ENCODE peak calls at places on chromosomes 2 and 18, in seven cellular contexts. K, J, C, F, W, B and G are unnamed samples. For H3K4me1, the result is how much of the 10 kb centered on the place peaks cover.

GRCh38 chr2:105403785-105404698 is 5.2 kb upstream of the FHL2 start:
- DNase-seq in K (peak), B (no peak), F (peak), W (no peak), C (peak), J (no peak), G (peak)

GRCh38 chr2:105857076-105857740 is 112.5 kb downstream of the NCK2 start:
- DNase-seq in W (no peak), B (no peak), F (no peak), C (no peak), J (no peak), K (no peak), G (no peak)

GRCh38 chr18:24538421-24539264 is 78.2 kb downstream of the HRH4 start:
- DNase-seq in K (no peak), B (no peak), C (no peak), J (no peak), F (no peak), W (no peak), G (no peak)

GRCh38 chr2:224221455-224221913 is 180.4 kb downstream of the FAM124B start:
- DNase-seq in F (no peak), C (no peak), W (no peak), J (no peak), B (no peak), K (no peak), G (peak)

GRCh38 chr2:182506606-182507005 is 79.8 kb upstream of the PDE1A start:
- DNase-seq in B (no peak), K (no peak), J (no peak), W (no peak), C (no peak), F (no peak), G (no peak)

GRCh38 chr2:31707992-31708391 is 127.3 kb upstream of the SRD5A2 start:
- DNase-seq in B (no peak), W (no peak), F (no peak), C (no peak), J (no peak), K (no peak), G (no peak)

GRCh38 chr2:223865907-223866508 is 28.6 kb upstream of the AP1S3 start:
- DNase-seq in W (no peak), K (no peak), B (no peak), C (no peak), J (no peak), F (no peak), G (no peak)

GRCh38 chr2:120939595-120940318 is 204.1 kb downstream of the GLI2 start:
- DNase-seq in K (no peak), J (no peak), C (no peak), W (no peak), F (no peak), B (no peak), G (no peak)

GRCh38 chr18:57627488-57627887 is 5.9 kb upstream of the NARS1 start:
- DNase-seq in C (no peak), K (no peak), W (no peak), J (no peak), F (no peak), B (no peak), G (no peak)

GRCh38 chr2:84846041-84846663 is 34.7 kb downstream of the TRABD2A start:
- DNase-seq in W (no peak), K (no peak), B (no peak), F (no peak), C (no peak), J (no peak), G (no peak)

GRCh38 chr2:217942731-217943335 is 60.0 kb downstream of the TNS1 start:
- DNase-seq in W (no peak), K (no peak), B (no peak), F (no peak), J (no peak), C (no peak), G (no peak)

GRCh38 chr2:24886640-24887324 is 33.3 kb downstream of the ADCY3 start:
- DNase-seq in F (no peak), C (no peak), B (no peak), J (no peak), K (no peak), W (no peak), G (no peak)

GRCh38 chr2:16664052-16664731 is 1.4 kb downstream of the CYRIA start:
- DNase-seq in K (peak), J (no peak), C (peak), B (no peak), W (no peak), F (peak), G (peak)

GRCh38 chr2:133082034-133082433 is 412.0 kb upstream of the LYPD1 start:
- DNase-seq in W (no peak), F (no peak), J (no peak), K (no peak), C (no peak), B (no peak), G (no peak)

GRCh38 chr2:217731805-217732204 is 271.0 kb downstream of the TNS1 start:
- DNase-seq in B (no peak), W (no peak), J (no peak), K (no peak), F (no peak), C (no peak), G (no peak)

GRCh38 chr2:26016012-26016742 is 17.7 kb upstream of the RAB10 start:
- DNase-seq in J (no peak), C (no peak), K (no peak), B (no peak), W (no peak), F (no peak), G (no peak)

GRCh38 chr2:226802573-226802972 is 3.0 kb upstream of the IRS1 start:
- DNase-seq in K (no peak), F (no peak), C (no peak), J (no peak), W (no peak), B (no peak), G (no peak)

GRCh38 chr18:60027397-60027796 is 127.6 kb downstream of the PMAIP1 start:
- DNase-seq in K (no peak), W (no peak), J (no peak), B (no peak), C (no peak), F (no peak), G (no peak)

GRCh38 chr18:78998350-78999055 is 18.9 kb downstream of the SALL3 start:
- DNase-seq in W (no peak), J (no peak), K (no peak), F (no peak), C (no peak), B (no peak), G (no peak)

GRCh38 chr2:156476516-156477206 is 40.5 kb downstream of the GPD2 start:
- DNase-seq in F (no peak), K (no peak), C (no peak), J (no peak), B (no peak), W (no peak), G (no peak)

GRCh38 chr2:132776271-132776670 is 106.3 kb upstream of the LYPD1 start:
- DNase-seq in F (no peak), K (no peak), B (no peak), J (no peak), C (no peak), W (no peak), G (no peak)

GRCh38 chr2:41194235-41194634 is 742.3 kb upstream of the SLC8A1 start:
- DNase-seq in K (no peak), J (peak), B (no peak), F (peak), C (no peak), W (no peak), G (peak)

GRCh38 chr18:1505856-1506255 is 601.2 kb downstream of the ADCYAP1 start:
- DNase-seq in W (no peak), F (no peak), B (no peak), C (no peak), K (no peak), J (no peak), G (no peak)

GRCh38 chr2:618005-618404 is 59.2 kb downstream of the TMEM18 start:
- DNase-seq in C (no peak), W (no peak), J (no peak), K (no peak), B (no peak), F (no peak), G (no peak)

GRCh38 chr2:113198790-113199612 is 25.2 kb downstream of the PSD4 start:
- DNase-seq in J (peak), B (peak), F (peak), W (no peak), C (peak), K (peak), G (peak)

GRCh38 chr2:37566517-37566961 is 104.9 kb downstream of the CDC42EP3 start:
- DNase-seq in C (no peak), B (no peak), W (no peak), K (no peak), F (no peak), J (no peak), G (no peak)
- H3K4me1 ChIP-seq in C (under half), B (under half), W (under half), K (under half), F (under half), J (under half), G (under half)

GRCh38 chr18:70337139-70337972 is 48.5 kb downstream of the SOCS6 start:
- DNase-seq in B (no peak), F (peak), W (no peak), C (peak), J (peak), K (no peak), G (no peak)
- TF ChIP-seq POLR2A in B (no peak), F (no peak), W (no peak), C (no peak), J (no peak), K (no peak), G (no peak)

DNA sequence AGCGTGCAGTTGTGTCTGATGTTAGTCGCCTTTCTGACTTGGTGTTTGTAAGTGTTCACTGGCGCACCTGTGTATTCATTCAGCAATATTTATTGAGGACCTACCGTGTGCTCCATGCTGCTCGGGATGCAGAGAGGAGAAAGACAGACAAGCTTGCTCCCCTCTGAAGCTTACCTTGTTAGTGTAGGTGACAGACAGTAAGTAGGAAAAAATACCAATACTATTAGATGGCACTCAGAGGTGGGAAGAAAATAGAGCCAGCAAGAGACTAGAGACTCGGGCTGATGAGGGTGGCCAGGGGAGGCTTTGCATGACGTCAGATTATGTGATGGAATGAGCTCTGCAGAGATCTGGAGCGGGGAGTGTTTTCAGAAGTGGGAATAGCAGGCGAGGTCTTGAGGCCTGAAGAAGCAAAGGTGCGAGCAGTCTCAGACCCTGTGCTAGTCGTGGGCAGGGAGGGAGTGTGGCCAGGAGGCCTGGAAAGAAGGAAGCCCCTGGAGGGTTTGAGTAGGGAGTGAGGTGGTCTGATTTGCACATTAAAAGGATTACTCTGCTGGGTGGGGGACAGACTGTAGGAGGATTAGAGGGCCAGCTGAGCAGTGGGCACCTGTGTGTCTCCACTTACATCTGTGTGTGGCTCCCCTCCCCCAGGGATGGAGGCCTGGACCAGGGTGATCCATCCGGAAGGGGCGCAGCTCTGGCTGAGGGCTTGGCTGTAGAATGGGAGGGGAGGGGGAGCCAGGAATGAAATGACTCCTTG is 11.8 kb downstream of the MTCL1 start:
- DNase-seq in C (no peak), B (no peak), W (no peak), F (no peak), K (no peak), J (no peak), G (no peak)
- TF ChIP-seq CTCF in C (no peak), B (no peak), W (no peak), F (no peak), K (no peak), J (no peak), G (no peak)

DNA sequence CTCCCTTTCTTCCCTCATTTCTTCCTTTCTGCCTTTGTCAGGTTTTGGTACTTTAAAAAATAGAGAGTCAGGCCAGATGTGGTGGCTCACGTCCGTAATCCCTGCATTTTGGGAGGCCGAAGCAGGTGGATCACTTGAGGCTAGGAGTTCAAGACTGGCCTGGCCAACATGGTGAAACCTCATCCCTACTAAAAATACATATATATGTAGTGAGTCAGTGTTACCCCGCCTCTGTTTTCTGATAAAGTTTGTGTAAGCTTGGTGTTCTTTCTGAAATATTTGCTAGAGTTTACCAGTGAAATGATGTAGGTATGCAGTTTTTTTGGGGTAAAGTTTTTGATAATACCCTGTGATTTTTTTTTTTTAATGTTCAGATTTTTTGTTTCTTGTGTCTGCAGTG is 58.8 kb downstream of the DGKD start:
- DNase-seq in C (no peak), B (no peak), J (no peak), K (no peak), W (no peak), F (no peak), G (no peak)
- H3K4me1 ChIP-seq in C (half or more), B (under half), J (half or more), K (under half), W (under half), F (half or more), G (under half)

GRCh38 chr2:174788291-174788929 is 24.1 kb upstream of the CHRNA1 start:
- DNase-seq in F (no peak), J (no peak), B (no peak), W (no peak), K (no peak), C (no peak), G (no peak)
- TF ChIP-seq POLR2A in F (no peak), J (no peak), B (no peak), W (no peak), K (no peak), C (no peak), G (no peak)

DNA sequence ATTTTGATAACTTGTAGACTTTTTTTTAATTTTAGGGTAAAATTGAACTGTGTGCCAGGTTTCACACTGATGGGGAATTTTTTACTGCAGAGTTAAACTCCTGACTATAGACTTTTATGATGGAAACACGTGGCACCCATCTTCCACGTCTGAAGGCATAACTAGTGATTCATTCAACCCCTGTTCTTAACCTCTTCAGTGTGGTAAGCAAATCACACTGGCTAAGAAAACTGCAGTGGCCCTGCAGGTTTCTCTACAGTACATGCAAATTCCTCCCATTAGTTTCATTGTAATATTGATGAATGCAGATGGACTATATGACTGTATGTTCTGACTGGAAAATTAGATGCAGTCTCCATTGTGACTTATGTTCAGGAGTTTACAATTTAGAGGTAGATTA is 47.2 kb downstream of the SMAD4 start:
- DNase-seq in C (no peak), K (no peak), J (no peak), W (no peak), B (no peak), F (no peak), G (no peak)
- TF ChIP-seq CTCF in C (no peak), K (no peak), J (no peak), W (no peak), B (no peak), F (no peak), G (no peak)

GRCh38 chr18:9916067-9916684 is 2.4 kb downstream of the VAPA start:
- DNase-seq in B (no peak), F (no peak), C (no peak), W (no peak), K (no peak), J (no peak), G (no peak)

GRCh38 chr18:9914334-9914583 is 443 bp downstream of the VAPA start:
- DNase-seq in F (no peak), K (no peak), B (no peak), J (no peak), C (no peak), W (no peak), G (no peak)

GRCh38 chr18:9914584-9915290 is 921 bp downstream of the VAPA start:
- DNase-seq in C (peak), W (no peak), B (peak), K (peak), J (peak), F (peak), G (peak)

GRCh38 chr18:9916814-9917213 is 3.0 kb downstream of the VAPA start:
- DNase-seq in J (no peak), C (no peak), B (no peak), F (no peak), W (no peak), K (no peak), G (no peak)

DNA sequence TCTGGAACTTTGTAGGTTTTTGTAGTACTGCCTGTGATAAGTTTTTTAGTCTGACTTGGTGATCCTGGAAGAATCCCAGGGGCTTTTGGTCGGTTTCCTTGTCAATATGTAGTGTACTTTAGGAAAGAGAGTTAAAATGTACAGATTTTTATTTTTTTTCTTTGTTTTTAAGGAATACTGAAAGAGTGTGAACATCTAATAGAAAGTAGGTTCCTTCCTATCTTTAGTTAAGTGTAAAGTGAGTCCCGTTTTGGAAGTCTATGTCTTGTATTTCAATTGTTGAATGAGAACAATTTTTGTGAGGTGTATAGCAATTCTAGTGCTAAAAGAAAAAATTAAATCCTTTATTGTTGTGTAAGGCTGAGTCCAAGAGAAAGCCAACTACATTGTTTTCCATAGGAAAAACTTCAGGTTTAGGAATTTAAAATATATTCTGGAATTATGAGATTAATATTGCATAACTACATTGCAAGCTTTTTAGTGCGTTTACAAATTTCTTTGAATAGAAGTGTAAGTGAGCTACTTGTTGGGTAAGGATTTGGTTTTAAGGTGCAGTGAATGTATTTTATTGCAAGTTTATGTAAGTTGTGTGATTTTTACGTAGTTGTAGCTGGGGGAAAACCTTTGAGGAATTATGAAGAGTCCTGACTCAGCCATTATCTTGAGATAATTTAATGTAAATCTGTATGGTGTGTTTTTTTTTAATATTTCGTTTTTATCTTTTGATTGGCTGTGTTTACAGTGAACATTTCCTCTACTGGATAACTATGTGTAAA is 1.7 kb downstream of the VAPA start:
- DNase-seq in F (no peak), C (no peak), W (no peak), J (no peak), B (no peak), K (no peak), G (no peak)
- H3K4me1 ChIP-seq in F (under half), C (half or more), W (under half), J (half or more), B (under half), K (under half), G (under half)

GRCh38 chr18:76407681-76408080 is 87.4 kb downstream of the ZNF516 start:
- DNase-seq in W (no peak), B (no peak), J (no peak), F (no peak), K (peak), C (no peak), G (no peak)

GRCh38 chr18:76406791-76407190 is 88.3 kb downstream of the ZNF516 start:
- DNase-seq in F (no peak), K (no peak), J (no peak), B (no peak), W (no peak), C (no peak), G (no peak)

GRCh38 chr18:76405761-76406356 is 89.2 kb downstream of the ZNF516 start:
- DNase-seq in J (peak), C (peak), K (no peak), W (no peak), B (no peak), F (no peak), G (peak)

GRCh38 chr18:76404345-76404831 is 90.7 kb downstream of the ZNF516 start:
- DNase-seq in K (no peak), W (no peak), J (no peak), C (no peak), F (no peak), B (no peak), G (no peak)

GRCh38 chr18:76405280-76405679 is 89.8 kb downstream of the ZNF516 start:
- DNase-seq in B (no peak), W (no peak), J (no peak), C (peak), F (no peak), K (no peak), G (no peak)
- TF ChIP-seq POLR2A in B (no peak), W (no peak), J (no peak), C (no peak), F (no peak), K (no peak), G (no peak)